ENCODE peak calls at places on chromosomes 1 and 21, in six cellular contexts. Y is ovary, X is psoas muscle, H is endothelial cell, O is HFFc6, V is omental fat pad. U is an unnamed sample.

GRCh38 chr1:175080030-175080429 is 12.4 kb downstream of the TNN start:
- DNase-seq in H (no peak), Y (no peak), X (no peak), V (no peak), O (no peak), U (no peak)

GRCh38 chr1:116988908-116989307 is 12.7 kb upstream of the CD101 start:
- DNase-seq in Y (no peak), V (no peak), H (no peak), O (no peak), X (no peak), U (no peak)

GRCh38 chr1:34876406-34876805 is 16.9 kb upstream of the SMIM12 start:
- DNase-seq in O (no peak), Y (no peak), V (no peak), X (no peak), H (no peak), U (no peak)

GRCh38 chr21:34884346-34884929 is 164.7 kb downstream of the RUNX1 start:
- DNase-seq in X (no peak), O (no peak), H (no peak), Y (no peak), V (no peak), U (no peak)

GRCh38 chr1:31483012-31483946 is 70.3 kb downstream of the SERINC2 start:
- DNase-seq in O (peak), X (no peak), H (no peak), V (peak), Y (no peak), U (no peak)

GRCh38 chr21:31293986-31294385 is 50.1 kb downstream of the TIAM1 start:
- DNase-seq in X (no peak), H (no peak), Y (no peak), V (no peak), O (peak), U (no peak)

GRCh38 chr1:99570486-99571089 is 75.3 kb upstream of the PALMD start:
- DNase-seq in H (no peak), Y (no peak), X (no peak), V (no peak), O (no peak), U (no peak)

GRCh38 chr1:31181515-31182343 is 58.0 kb downstream of the NKAIN1 start:
- DNase-seq in V (no peak), Y (peak), H (peak), O (peak), X (peak), U (peak)

GRCh38 chr1:159554681-159555080 is 18.9 kb upstream of the OR10J5 start:
- DNase-seq in H (no peak), O (peak), V (no peak), Y (no peak), X (no peak), U (no peak)

GRCh38 chr1:27634166-27634981 is 611 bp downstream of the FGR start:
- DNase-seq in X (peak), H (peak), V (no peak), O (no peak), Y (no peak), U (peak)

GRCh38 chr1:3599286-3599811 is 12.0 kb downstream of the MEGF6 start:
- DNase-seq in Y (no peak), X (no peak), V (no peak), H (no peak), O (no peak), U (peak)

GRCh38 chr21:33339135-33339534 is 14.4 kb downstream of the IFNAR1 start:
- DNase-seq in H (no peak), Y (no peak), V (no peak), O (no peak), X (no peak), U (no peak)

GRCh38 chr1:55670331-55671082 is 455.3 kb upstream of the USP24 start:
- DNase-seq in H (no peak), O (no peak), Y (no peak), X (no peak), V (no peak), U (no peak)

GRCh38 chr1:86648255-86648654 is 56.1 kb upstream of the SH3GLB1 start:
- DNase-seq in V (no peak), O (peak), X (no peak), H (no peak), Y (no peak), U (no peak)

GRCh38 chr1:54365020-54365797 is 41.0 kb downstream of the SSBP3 start:
- DNase-seq in Y (no peak), O (no peak), H (no peak), V (no peak), X (no peak), U (no peak)

GRCh38 chr21:44551290-44552015 is at the start of gene KRTAP10-2:
- DNase-seq in V (no peak), Y (no peak), O (no peak), X (no peak), H (peak), U (peak)

GRCh38 chr1:17826165-17826488 is 71.0 kb downstream of the ACTL8 start:
- DNase-seq in O (no peak), H (peak), V (peak), X (peak), Y (no peak), U (no peak)

GRCh38 chr1:184473176-184473966 is 86.5 kb downstream of the C1orf21 start:
- DNase-seq in X (no peak), O (no peak), H (no peak), Y (no peak), V (no peak), U (no peak)

GRCh38 chr21:17514124-17514481 is 1.3 kb downstream of the CXADR start:
- DNase-seq in V (no peak), Y (no peak), O (no peak), H (no peak), X (no peak), U (no peak)

GRCh38 chr1:198352975-198353695 is 187.3 kb downstream of the ATP6V1G3 start:
- DNase-seq in H (no peak), O (no peak), V (no peak), X (no peak), Y (no peak), U (no peak)

GRCh38 chr1:40774266-40774998 is 9.2 kb upstream of the KCNQ4 start:
- DNase-seq in H (peak), O (peak), Y (peak), X (no peak), V (no peak), U (peak)

GRCh38 chr1:211910917-211911485 is 80.4 kb upstream of the LPGAT1 start:
- DNase-seq in O (no peak), Y (no peak), X (no peak), V (no peak), H (no peak), U (no peak)

GRCh38 chr1:16398371-16398953 is 31.4 kb downstream of the SZRD1 start:
- DNase-seq in V (no peak), Y (no peak), O (no peak), X (no peak), H (no peak), U (no peak)

GRCh38 chr1:226510453-226510852 is 38.1 kb upstream of the STUM start:
- DNase-seq in X (no peak), H (no peak), O (no peak), V (no peak), Y (no peak), U (no peak)

GRCh38 chr1:18047122-18047521 is 60.5 kb upstream of the IGSF21 start:
- DNase-seq in V (no peak), X (no peak), O (no peak), H (no peak), Y (no peak), U (no peak)

GRCh38 chr1:37676281-37677243 is 15.8 kb upstream of the CDCA8 start:
- DNase-seq in H (no peak), Y (peak), X (no peak), O (no peak), V (no peak), U (no peak)

GRCh38 chr1:111486431-111486830 is 12.6 kb downstream of the C1orf162 start:
- DNase-seq in H (no peak), V (no peak), X (no peak), Y (no peak), O (no peak), U (no peak)

GRCh38 chr1:56688522-56689026 is 43.5 kb downstream of the PRKAA2 start:
- DNase-seq in Y (no peak), O (peak), H (no peak), V (no peak), X (no peak), U (no peak)

GRCh38 chr1:245301162-245301580 is 146.4 kb downstream of the KIF26B start:
- DNase-seq in Y (peak), V (no peak), O (no peak), X (no peak), H (no peak), U (no peak)

GRCh38 chr1:27455166-27455811 is 34.7 kb downstream of the WASF2 start:
- DNase-seq in V (no peak), X (no peak), H (no peak), O (no peak), Y (no peak), U (no peak)

GRCh38 chr1:209249280-209249670 is 334.2 kb upstream of the CAMK1G start:
- DNase-seq in X (no peak), O (no peak), H (no peak), V (no peak), Y (no peak), U (no peak)

GRCh38 chr1:192872010-192872409 is 63.2 kb downstream of the RGS2 start:
- DNase-seq in O (no peak), Y (no peak), V (no peak), X (no peak), H (no peak), U (no peak)

GRCh38 chr1:29324771-29325351 is 88.5 kb downstream of the PTPRU start:
- DNase-seq in Y (peak), V (no peak), O (no peak), X (no peak), H (peak), U (no peak)

GRCh38 chr1:159071970-159072582 is 4.5 kb downstream of the AIM2 start:
- DNase-seq in V (no peak), O (peak), Y (no peak), H (peak), X (no peak), U (no peak)

GRCh38 chr1:1137256-1138045 is 21.6 kb upstream of the C1orf159 start:
- DNase-seq in O (no peak), X (no peak), V (no peak), Y (no peak), H (no peak), U (peak)

GRCh38 chr1:32972814-32973428 is 8.3 kb upstream of the RNF19B start:
- DNase-seq in O (no peak), Y (peak), V (no peak), X (peak), H (peak), U (no peak)

GRCh38 chr1:114093624-114094302 is 59.9 kb downstream of the SYT6 start:
- DNase-seq in Y (no peak), O (peak), V (no peak), H (no peak), X (no peak), U (no peak)
- TF ChIP-seq CTCF in Y (no peak), O (peak), V (no peak), H (no peak), X (no peak), U (no peak)

DNA sequence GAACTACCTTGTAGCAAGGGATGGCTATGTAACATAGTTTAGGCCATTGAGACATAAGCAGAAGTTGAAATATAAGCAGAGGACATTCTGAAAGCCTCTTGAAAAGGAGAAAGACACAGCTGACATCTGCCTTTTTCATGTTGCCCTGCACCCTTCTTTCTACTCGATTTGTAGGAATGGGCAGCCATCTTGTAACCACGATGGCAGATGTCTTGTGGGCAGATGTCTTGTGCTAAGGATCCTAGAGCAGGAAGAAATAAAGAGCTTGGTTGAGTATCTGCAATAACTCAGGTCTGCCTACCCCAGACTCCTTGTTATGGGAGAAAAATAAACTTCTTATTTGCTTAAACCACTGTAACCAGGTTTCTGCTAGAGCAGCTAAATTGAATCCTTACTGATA is 351.0 kb downstream of the PDE4B start:
- DNase-seq in X (no peak), O (no peak), H (no peak), Y (no peak), V (no peak), U (no peak)
- TF ChIP-seq CTCF in X (no peak), O (no peak), H (no peak), Y (no peak), V (no peak), U (no peak)

GRCh38 chr1:216723274-216723780 is at the start of gene ESRRG:
- DNase-seq in V (no peak), Y (peak), O (no peak), X (peak), H (peak), U (no peak)
- TF ChIP-seq CTCF in V (no peak), Y (no peak), O (no peak), X (no peak), H (no peak), U (no peak)

GRCh38 chr1:43381609-43382008 is 8.0 kb downstream of the MED8 start:
- DNase-seq in O (no peak), V (no peak), X (no peak), Y (no peak), H (no peak), U (no peak)

GRCh38 chr1:43386676-43387075 is 2.9 kb downstream of the MED8 start:
- DNase-seq in V (no peak), H (no peak), Y (no peak), O (no peak), X (no peak), U (no peak)

GRCh38 chr1:43379476-43379875 is 10.1 kb downstream of the MED8 start:
- DNase-seq in H (no peak), X (no peak), V (no peak), O (no peak), Y (no peak), U (no peak)

GRCh38 chr1:43382027-43382771 is 7.4 kb downstream of the MED8 start:
- DNase-seq in X (no peak), O (no peak), Y (no peak), H (no peak), V (no peak), U (no peak)

GRCh38 chr1:43383449-43383848 is 6.2 kb downstream of the MED8 start:
- DNase-seq in H (no peak), V (no peak), O (no peak), X (no peak), Y (no peak), U (no peak)
- TF ChIP-seq CTCF in H (no peak), V (no peak), O (peak), X (peak), Y (no peak), U (no peak)

GRCh38 chr1:222457084-222457483 is 90.8 kb downstream of the HHIPL2 start:
- DNase-seq in Y (no peak), H (no peak), V (no peak), X (no peak), O (no peak), U (no peak)

GRCh38 chr1:222457513-222457912 is 90.4 kb downstream of the HHIPL2 start:
- DNase-seq in O (no peak), V (no peak), X (no peak), H (no peak), Y (no peak), U (no peak)

GRCh38 chr1:222454782-222455181 is 93.1 kb downstream of the HHIPL2 start:
- DNase-seq in X (peak), Y (no peak), H (no peak), V (no peak), O (peak), U (no peak)

GRCh38 chr1:222454196-222454595 is 93.7 kb downstream of the HHIPL2 start:
- DNase-seq in X (no peak), O (peak), H (no peak), Y (no peak), V (no peak), U (no peak)

GRCh38 chr1:222455188-222455879 is 92.6 kb downstream of the HHIPL2 start:
- DNase-seq in X (peak), Y (peak), H (peak), V (peak), O (peak), U (peak)
- TF ChIP-seq CTCF in X (peak), Y (peak), H (peak), V (no peak), O (peak), U (peak)

DNA sequence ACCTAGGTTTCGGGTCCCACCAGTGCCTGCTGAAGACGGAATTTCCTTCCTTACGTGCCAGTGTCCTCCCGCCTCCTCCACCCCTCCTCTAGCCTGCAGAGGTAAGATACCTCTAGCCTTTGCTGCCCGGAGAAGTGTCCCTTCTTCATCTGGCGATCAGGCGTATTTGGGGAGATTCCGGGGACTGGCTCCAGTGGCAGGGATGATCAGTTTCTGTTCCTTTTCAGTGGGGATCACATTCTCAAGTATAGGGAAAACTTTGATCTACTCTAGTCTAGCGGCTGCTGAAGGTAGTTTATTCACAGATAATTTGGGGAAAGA is 668 bp downstream of the CEP350 start:
- DNase-seq in X (no peak), V (no peak), H (no peak), O (peak), Y (no peak), U (no peak)
- TF ChIP-seq CTCF in X (no peak), V (no peak), H (no peak), O (no peak), Y (no peak), U (no peak)

DNA sequence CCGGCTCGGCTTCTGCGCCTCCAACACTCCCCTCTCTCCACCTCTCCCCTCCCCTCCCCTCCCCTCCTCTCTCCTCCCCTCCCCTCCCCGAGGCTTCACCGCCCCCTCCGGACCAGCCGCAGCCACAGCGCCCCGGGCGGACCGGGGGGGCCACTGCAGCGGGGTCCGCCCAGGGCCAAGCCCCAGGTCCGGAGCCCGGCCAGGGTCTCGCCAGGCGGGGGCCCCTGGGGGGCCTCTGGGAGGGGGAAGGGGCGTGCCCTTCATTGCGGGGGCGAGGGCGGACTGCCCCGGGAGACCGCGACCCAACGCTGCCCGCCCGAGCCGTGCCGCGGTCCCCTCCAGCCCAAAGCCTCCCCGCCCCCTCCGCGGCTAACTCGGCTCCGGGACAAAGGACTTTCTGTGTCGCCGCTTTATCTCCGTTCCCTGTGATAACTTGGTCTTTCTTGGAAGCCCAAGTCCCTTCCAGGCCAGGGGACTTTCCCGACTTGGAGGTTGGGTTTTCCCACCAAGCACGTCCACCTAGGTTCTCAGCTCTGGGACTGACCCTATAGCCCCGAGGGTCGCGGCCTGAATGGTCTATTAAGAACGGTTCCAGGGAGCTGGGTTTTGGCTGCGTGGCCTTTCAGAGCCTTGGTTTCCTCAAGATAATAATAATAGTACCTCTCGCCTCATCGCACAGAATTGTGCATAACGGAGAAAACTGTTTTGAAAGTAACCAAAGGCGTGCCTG is at the start of gene UBQLN4:
- DNase-seq in H (peak), Y (peak), O (peak), X (peak), V (no peak), U (peak)
- TF ChIP-seq CTCF in H (peak), Y (peak), O (peak), X (peak), V (no peak), U (peak)

GRCh38 chr1:154586231-154586630 is 18.7 kb downstream of the CHRNB2 start:
- DNase-seq in Y (no peak), X (no peak), O (no peak), V (no peak), H (no peak), U (no peak)
- TF ChIP-seq CTCF in Y (no peak), X (no peak), O (no peak), V (no peak), H (no peak), U (no peak)

GRCh38 chr1:179474713-179475112 is 101.0 kb downstream of the NPHS2 start:
- DNase-seq in O (no peak), Y (no peak), V (no peak), X (no peak), H (no peak), U (no peak)
- TF ChIP-seq CTCF in O (no peak), Y (no peak), V (no peak), X (no peak), H (no peak), U (no peak)

U was measured in natural killer cell.